ENCODE peak calls at places on chromosomes 7 and 10, in eight cellular contexts. Q is spleen, V is uterus, W is testis, N is gastrocnemius medialis, X is RWPE2, H is heart left ventricle, E is adrenal gland. M is an unnamed sample. For H3K36me3 and H3K4me1, the result is how much of the 10 kb centered on the place peaks cover.

GRCh38 chr7:131231381-131232220 is 96.1 kb upstream of the MKLN1 start:
- DNase-seq in W (peak), H (no peak), Q (peak), N (no peak), V (peak), E (peak), X (no peak), M (no peak)

GRCh38 chr10:31604141-31604540 is 285.1 kb downstream of the ZEB1 start:
- DNase-seq in H (no peak), X (no peak), W (no peak), V (peak), E (no peak), N (no peak), Q (no peak), M (peak)

GRCh38 chr10:117373848-117374505 is 1.3 kb downstream of the PDZD8 start:
- DNase-seq in E (peak), N (peak), Q (peak), X (no peak), H (peak), W (peak), V (peak), M (peak)

GRCh38 chr10:11757452-11757819 is 15.3 kb downstream of the ECHDC3 start:
- DNase-seq in X (peak), Q (no peak), N (peak), V (peak), W (peak), H (no peak), E (peak), M (peak)

GRCh38 chr7:150978136-150978789 is at the start of gene KCNH2:
- DNase-seq in E (no peak), V (peak), N (no peak), W (peak), H (peak), Q (no peak), X (no peak), M (peak)

GRCh38 chr10:22784668-22785067 is 70.3 kb upstream of the PIP4K2A start:
- DNase-seq in E (no peak), N (no peak), V (no peak), X (no peak), H (no peak), W (no peak), Q (no peak), M (no peak)

GRCh38 chr10:102120987-102121738 is 995 bp upstream of the LDB1 start:
- DNase-seq in Q (peak), H (no peak), N (no peak), E (peak), W (peak), V (peak), X (no peak), M (peak)

GRCh38 chr7:35714407-35714806 is 19.5 kb upstream of the HERPUD2 start:
- DNase-seq in V (no peak), N (no peak), X (no peak), Q (no peak), E (no peak), W (no peak), H (no peak), M (no peak)

GRCh38 chr10:132770061-132771021 is 15.6 kb downstream of the NKX6-2 start:
- DNase-seq in X (no peak), N (no peak), E (no peak), V (no peak), Q (no peak), H (no peak), W (no peak), M (no peak)

GRCh38 chr10:89805599-89806013 is 104.2 kb downstream of the KIF20B start:
- DNase-seq in H (no peak), N (no peak), Q (no peak), X (no peak), V (no peak), W (no peak), E (no peak), M (no peak)

GRCh38 chr7:25665346-25665745 is 437.1 kb upstream of the NPVF start:
- DNase-seq in W (no peak), V (peak), N (no peak), X (no peak), E (no peak), H (no peak), Q (no peak), M (no peak)

GRCh38 chr7:73482746-73483145 is 39.3 kb downstream of the BAZ1B start:
- DNase-seq in V (no peak), N (no peak), H (no peak), Q (no peak), E (no peak), W (no peak), X (no peak), M (peak)

GRCh38 chr10:48215148-48215982 is 59.1 kb downstream of the FRMPD2 start:
- DNase-seq in V (no peak), W (peak), H (no peak), E (peak), X (no peak), N (no peak), Q (no peak), M (peak)

GRCh38 chr7:2082357-2083038 is 150.2 kb downstream of the MAD1L1 start:
- DNase-seq in X (no peak), Q (no peak), E (peak), V (peak), N (no peak), W (peak), H (no peak), M (no peak)

GRCh38 chr7:21526007-21526406 is 16.8 kb upstream of the DNAH11 start:
- DNase-seq in V (no peak), X (no peak), E (no peak), H (no peak), W (no peak), N (no peak), Q (no peak), M (peak)

GRCh38 chr7:4270941-4271715 is 411.0 kb upstream of the FOXK1 start:
- DNase-seq in E (no peak), Q (peak), X (no peak), V (no peak), W (no peak), H (no peak), N (no peak), M (no peak)

GRCh38 chr10:91190876-91191580 is 29.4 kb upstream of the PCGF5 start:
- DNase-seq in Q (no peak), E (no peak), W (no peak), X (no peak), V (no peak), H (no peak), N (peak), M (no peak)

GRCh38 chr7:100691676-100692577 is 2.1 kb downstream of the GIGYF1 start:
- DNase-seq in Q (peak), X (no peak), V (peak), W (peak), H (peak), E (peak), N (peak), M (peak)

GRCh38 chr7:106568680-106569499 is 92.1 kb downstream of the CCDC71L start:
- DNase-seq in X (no peak), H (no peak), W (no peak), V (no peak), E (no peak), Q (no peak), N (no peak), M (peak)

GRCh38 chr7:91713669-91714068 is 166.8 kb downstream of the MTERF1 start:
- DNase-seq in V (no peak), Q (no peak), W (no peak), E (no peak), N (no peak), H (no peak), X (no peak), M (no peak)

GRCh38 chr7:30510124-30511074 is 5.8 kb upstream of the GGCT start:
- DNase-seq in W (no peak), E (peak), H (no peak), X (no peak), Q (no peak), N (no peak), V (no peak), M (peak)

GRCh38 chr10:689433-690226 is at the start of gene DIP2C:
- DNase-seq in X (no peak), N (peak), V (peak), H (peak), Q (no peak), E (peak), W (peak), M (peak)

GRCh38 chr7:43198599-43199090 is 86.2 kb downstream of the HECW1 start:
- DNase-seq in Q (no peak), W (no peak), H (no peak), E (no peak), V (no peak), N (no peak), X (no peak), M (peak)

GRCh38 chr10:73828166-73828565 is 16.8 kb upstream of the NDST2 start:
- DNase-seq in W (no peak), E (no peak), H (no peak), V (no peak), X (no peak), Q (no peak), N (no peak), M (no peak)

GRCh38 chr7:28823582-28823981 is 134.5 kb downstream of the TRIL start:
- DNase-seq in W (no peak), N (no peak), V (no peak), E (no peak), H (no peak), X (no peak), Q (no peak), M (no peak)

GRCh38 chr10:127937915-127938440 is 31.1 kb downstream of the PTPRE start:
- DNase-seq in H (no peak), Q (no peak), X (no peak), W (no peak), V (no peak), N (no peak), E (no peak), M (no peak)

GRCh38 chr7:1546274-1546908 is 9.6 kb downstream of the TMEM184A start:
- DNase-seq in H (no peak), V (no peak), W (no peak), X (no peak), E (no peak), N (no peak), Q (no peak), M (no peak)

GRCh38 chr10:132884691-132885271 is 57.6 kb downstream of the CFAP46 start:
- DNase-seq in W (no peak), X (peak), N (no peak), E (no peak), Q (peak), H (peak), V (no peak), M (no peak)

GRCh38 chr10:88386204-88386877 is 196.8 kb downstream of the RNLS start:
- DNase-seq in X (no peak), E (no peak), W (no peak), N (no peak), Q (no peak), H (no peak), V (no peak), M (no peak)

GRCh38 chr7:113561446-113561845 is 357.4 kb downstream of the PPP1R3A start:
- DNase-seq in H (no peak), V (no peak), N (no peak), E (no peak), Q (no peak), X (no peak), W (no peak), M (no peak)

GRCh38 chr7:132430863-132431822 is 145.1 kb downstream of the PLXNA4 start:
- DNase-seq in X (no peak), N (no peak), Q (peak), H (no peak), V (peak), W (no peak), E (no peak), M (peak)

GRCh38 chr10:63206997-63207952 is 74.1 kb downstream of the NRBF2 start:
- DNase-seq in E (peak), Q (no peak), H (no peak), W (peak), V (no peak), X (no peak), N (peak), M (peak)

GRCh38 chr10:90504172-90504571 is 353.7 kb downstream of the HTR7 start:
- DNase-seq in E (no peak), Q (no peak), W (no peak), X (no peak), H (no peak), N (no peak), V (no peak), M (no peak)

GRCh38 chr10:113485801-113486200 is 67.1 kb upstream of the HABP2 start:
- DNase-seq in E (no peak), X (no peak), Q (no peak), W (no peak), H (no peak), V (no peak), N (no peak), M (no peak)

DNA sequence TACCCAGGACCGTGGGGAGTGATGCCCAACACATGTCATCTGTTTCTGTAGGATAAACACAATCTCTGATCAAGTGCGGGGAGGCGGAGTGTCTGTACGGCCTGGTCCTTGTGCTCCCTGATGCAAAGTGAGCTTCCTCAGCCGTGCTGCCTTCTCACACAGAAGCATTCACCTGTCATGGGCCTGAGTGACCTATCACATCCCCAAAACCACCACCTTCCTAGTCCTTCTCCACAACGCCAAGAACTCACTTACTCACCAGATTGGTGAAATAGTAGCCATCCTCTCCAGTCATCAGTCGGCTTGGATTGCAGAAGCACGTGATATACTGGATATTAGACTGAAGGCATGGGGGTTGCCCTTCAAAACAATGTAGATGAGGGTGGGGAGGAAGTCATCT is 74.4 kb upstream of the KCTD7 start:
- DNase-seq in V (no peak), E (no peak), Q (no peak), N (no peak), W (no peak), X (no peak), H (no peak), M (no peak)
- H3K36me3 ChIP-seq in V (under half), E (under half), Q (half or more), N (half or more), W (under half), X (under half), H (half or more), M (under half)

DNA sequence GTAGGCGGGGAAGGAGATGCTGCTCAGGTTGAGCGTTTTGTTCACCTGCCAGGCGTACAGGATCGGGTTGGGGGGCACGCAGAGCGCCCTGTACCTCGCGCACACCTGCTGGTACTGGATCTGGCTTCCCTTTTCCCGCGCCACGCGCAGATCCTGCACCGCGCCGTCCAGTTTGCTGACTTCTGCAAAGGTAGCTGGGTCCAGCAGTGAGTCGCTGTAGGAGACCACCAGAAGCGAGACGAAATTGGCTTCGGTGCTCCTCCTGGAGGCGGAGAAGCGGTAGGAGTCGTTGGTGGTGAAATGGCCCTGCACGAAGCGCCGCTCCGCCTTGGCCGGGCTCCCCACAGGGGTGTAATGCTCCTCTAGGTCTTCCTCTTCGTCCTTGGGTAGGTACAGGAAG is 90.7 kb upstream of the RAB18 start:
- DNase-seq in V (no peak), E (no peak), N (no peak), H (no peak), W (no peak), Q (no peak), X (no peak), M (no peak)
- TF ChIP-seq CTCF in V (no peak), E (no peak), N (no peak), H (no peak), W (no peak), Q (no peak), X (no peak), M (no peak)

GRCh38 chr10:68135362-68135761 is 26.1 kb downstream of the MYPN start:
- DNase-seq in X (no peak), H (no peak), E (no peak), N (no peak), V (no peak), W (no peak), Q (no peak), M (no peak)

GRCh38 chr10:68138526-68138925 is 29.2 kb downstream of the MYPN start:
- DNase-seq in W (no peak), E (no peak), H (no peak), V (no peak), Q (no peak), X (no peak), N (no peak), M (no peak)

GRCh38 chr10:68133553-68133952 is 24.3 kb downstream of the MYPN start:
- DNase-seq in N (no peak), H (no peak), W (peak), Q (no peak), V (no peak), E (no peak), X (no peak), M (no peak)

GRCh38 chr10:68137174-68137573 is 27.9 kb downstream of the MYPN start:
- DNase-seq in W (no peak), X (no peak), H (no peak), Q (no peak), V (no peak), E (no peak), N (no peak), M (no peak)

DNA sequence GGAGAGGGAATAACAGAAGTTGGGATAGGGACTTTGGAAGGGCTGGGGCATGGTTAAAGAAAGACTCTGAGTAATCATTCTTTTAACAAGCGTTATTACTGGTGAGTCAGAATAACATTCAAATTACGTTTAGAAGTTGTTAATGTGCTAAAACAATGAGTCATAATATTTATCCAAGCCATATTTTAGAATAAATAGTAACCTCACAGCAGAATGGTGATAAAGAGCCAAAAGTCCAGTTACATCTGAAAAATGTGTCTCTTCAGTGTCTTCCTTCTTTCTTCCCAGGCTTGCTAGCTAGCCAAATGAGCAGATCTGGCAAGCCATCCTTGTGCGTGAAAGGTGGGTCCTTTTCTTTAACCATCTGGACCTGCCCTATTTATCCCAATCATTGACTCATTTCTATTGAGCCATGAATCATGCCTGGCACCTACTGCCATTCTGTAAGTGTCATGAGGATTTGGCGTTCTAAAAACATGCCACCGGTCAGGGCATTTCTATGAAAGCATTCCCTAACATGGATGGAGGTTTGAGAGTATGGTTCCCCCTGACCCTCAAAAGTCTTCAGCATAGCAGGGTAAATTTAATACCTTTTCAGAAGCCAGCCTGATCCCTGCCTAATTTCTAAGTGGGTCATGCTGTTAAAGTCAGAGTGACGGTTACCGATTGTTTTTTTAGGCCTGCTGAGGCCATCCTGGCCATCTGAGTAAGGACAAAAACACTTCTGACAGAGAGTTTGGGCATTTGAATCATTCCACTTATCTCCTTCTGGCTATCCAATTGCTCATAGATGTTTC is 26.8 kb downstream of the MYPN start:
- DNase-seq in V (no peak), E (peak), W (no peak), N (peak), X (no peak), Q (no peak), H (no peak), M (peak)
- H3K4me1 ChIP-seq in V (under half), E (under half), W (under half), N (half or more), X (under half), Q (under half), H (under half), M (under half)

GRCh38 chr7:107982463-107982862 is 20.5 kb downstream of the LAMB1 start:
- DNase-seq in Q (no peak), W (no peak), N (no peak), V (no peak), X (no peak), H (no peak), E (no peak), M (no peak)

GRCh38 chr7:107978815-107979408 is 24.0 kb downstream of the LAMB1 start:
- DNase-seq in H (no peak), X (no peak), V (no peak), W (no peak), N (no peak), Q (no peak), E (no peak), M (no peak)

GRCh38 chr7:107980671-107981190 is 22.2 kb downstream of the LAMB1 start:
- DNase-seq in Q (no peak), W (no peak), E (no peak), N (no peak), V (no peak), X (no peak), H (no peak), M (no peak)

GRCh38 chr7:107981466-107981865 is 21.5 kb downstream of the LAMB1 start:
- DNase-seq in W (no peak), H (no peak), E (no peak), Q (no peak), V (no peak), X (no peak), N (no peak), M (no peak)

GRCh38 chr7:107980171-107980570 is 22.8 kb downstream of the LAMB1 start:
- DNase-seq in H (no peak), W (no peak), E (no peak), X (no peak), Q (no peak), N (no peak), V (no peak), M (no peak)
- H3K36me3 ChIP-seq in H (half or more), W (under half), E (under half), X (half or more), Q (under half), N (under half), V (under half), M (half or more)